ENCODE peak calls at places on chromosomes 5 and 9, in five cellular contexts. D is A673, V is transverse colon, L is ovary, Z is prostate gland. Y is an unnamed sample. For H3K4me1, the result is how much of the 10 kb centered on the place peaks cover.

GRCh38 chr5:96633820-96634219 is 28.4 kb upstream of the CAST start:
- DNase-seq in Z (no peak), D (no peak), L (no peak), V (no peak), Y (no peak)

GRCh38 chr9:29176231-29176630 is 1603.0 kb upstream of the C9orf72 start:
- DNase-seq in Z (no peak), V (no peak), L (no peak), D (peak), Y (no peak)

GRCh38 chr9:34451545-34451944 is 6.8 kb downstream of the FAM219A start:
- DNase-seq in D (no peak), V (no peak), L (no peak), Z (no peak), Y (no peak)

GRCh38 chr5:136090319-136090718 is 42.3 kb upstream of the SMAD5 start:
- DNase-seq in D (no peak), Z (no peak), L (no peak), V (peak), Y (no peak)

GRCh38 chr9:126489604-126490593 is 123.8 kb upstream of the LMX1B start:
- DNase-seq in L (no peak), V (no peak), D (no peak), Z (no peak), Y (no peak)

GRCh38 chr5:514101-514485 is 10.2 kb downstream of the SLC9A3 start:
- DNase-seq in Z (no peak), V (no peak), D (no peak), L (no peak), Y (no peak)

GRCh38 chr5:78509884-78510769 is 138.4 kb downstream of the LHFPL2 start:
- DNase-seq in Z (peak), V (peak), D (no peak), L (peak), Y (peak)

GRCh38 chr9:134138292-134138691 is 2.4 kb downstream of the WDR5 start:
- DNase-seq in Z (no peak), V (peak), D (no peak), L (no peak), Y (no peak)

GRCh38 chr5:36059571-36060515 is 6.8 kb downstream of the UGT3A2 start:
- DNase-seq in V (no peak), Z (no peak), L (no peak), D (peak), Y (no peak)

GRCh38 chr5:135392256-135392655 is 6.8 kb downstream of the MACROH2A1 start:
- DNase-seq in L (no peak), V (no peak), D (no peak), Z (no peak), Y (no peak)

GRCh38 chr5:170523129-170523497 is 19.3 kb downstream of the KCNIP1 start:
- DNase-seq in V (no peak), Z (no peak), L (no peak), D (peak), Y (peak)

GRCh38 chr5:163789870-163790269 is 284.5 kb downstream of the MAT2B start:
- DNase-seq in D (no peak), L (no peak), V (no peak), Z (no peak), Y (no peak)

GRCh38 chr5:143166661-143167420 is 236.6 kb downstream of the NR3C1 start:
- DNase-seq in D (no peak), Z (no peak), L (no peak), V (peak), Y (no peak)

GRCh38 chr5:74555991-74556390 is 84.5 kb downstream of the ENC1 start:
- DNase-seq in V (no peak), D (peak), L (no peak), Z (no peak), Y (peak)

GRCh38 chr5:132525299-132525724 is 18.0 kb downstream of the IL5 start:
- DNase-seq in V (no peak), D (no peak), Z (no peak), L (no peak), Y (no peak)

GRCh38 chr5:4018968-4019766 is 423.5 kb downstream of the IRX1 start:
- DNase-seq in D (no peak), L (no peak), Z (no peak), V (no peak), Y (no peak)

GRCh38 chr5:73028991-73029540 is 73.2 kb downstream of the FCHO2 start:
- DNase-seq in V (no peak), Z (no peak), L (no peak), D (no peak), Y (no peak)

GRCh38 chr5:81852277-81853004 is 101.5 kb upstream of the SSBP2 start:
- DNase-seq in D (peak), Z (no peak), V (peak), L (peak), Y (no peak)

GRCh38 chr5:79829260-79829659 is 139.6 kb downstream of the CMYA5 start:
- DNase-seq in V (no peak), Z (no peak), L (no peak), D (peak), Y (peak)

GRCh38 chr5:132026516-132027008 is 15.1 kb upstream of the ACSL6 start:
- DNase-seq in Z (no peak), L (peak), V (no peak), D (no peak), Y (no peak)

GRCh38 chr5:99331061-99331460 is 402.3 kb upstream of the CHD1 start:
- DNase-seq in Z (no peak), D (no peak), V (no peak), L (no peak), Y (no peak)

GRCh38 chr9:86563350-86563749 is 209.1 kb upstream of the TUT7 start:
- DNase-seq in V (no peak), D (peak), L (no peak), Z (no peak), Y (no peak)

GRCh38 chr5:116506448-116506847 is 68.2 kb downstream of the SEMA6A start:
- DNase-seq in V (no peak), Z (no peak), L (no peak), D (no peak), Y (no peak)

GRCh38 chr5:90803376-90803775 is 244.8 kb downstream of the ADGRV1 start:
- DNase-seq in V (no peak), L (no peak), Z (no peak), D (no peak), Y (no peak)

GRCh38 chr5:172872997-172873491 is 39.0 kb downstream of the ERGIC1 start:
- DNase-seq in V (peak), L (peak), Z (peak), D (no peak), Y (no peak)

GRCh38 chr9:90020277-90020871 is 415.6 kb downstream of the GADD45G start:
- DNase-seq in V (no peak), L (no peak), D (no peak), Z (no peak), Y (no peak)

DNA sequence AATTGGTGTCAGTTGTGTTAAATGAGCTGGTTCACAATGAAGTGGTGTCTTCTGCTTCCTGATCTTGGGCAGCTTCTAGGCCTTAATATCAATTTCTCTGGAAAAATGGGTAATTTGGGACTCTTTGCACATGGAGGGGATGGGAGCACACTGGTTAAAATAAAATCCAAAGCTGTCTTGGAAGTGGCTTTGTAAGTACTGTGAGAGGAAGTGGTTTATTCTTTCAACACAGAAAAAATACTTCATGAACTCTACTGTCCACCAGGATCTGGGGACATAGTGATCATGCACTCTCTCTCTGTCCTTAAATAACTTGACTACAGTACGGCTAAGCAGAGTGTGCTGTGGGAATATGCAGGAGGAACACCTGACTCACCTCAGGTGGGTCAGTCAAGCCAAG is 2.4 kb downstream of the PCYOX1L start:
- DNase-seq in Z (no peak), L (no peak), V (no peak), D (no peak), Y (no peak)
- TF ChIP-seq CTCF in Z (no peak), L (no peak), V (no peak), D (no peak), Y (no peak)

GRCh38 chr5:181173027-181173419 is 25.6 kb downstream of the OR2V2 start:
- DNase-seq in D (no peak), L (no peak), Z (no peak), V (no peak), Y (no peak)
- H3K4me3 ChIP-seq in D (peak), L (no peak), Z (no peak), V (no peak), Y (peak)

GRCh38 chr9:83258521-83258920 is 195.6 kb upstream of the RASEF start:
- DNase-seq in D (no peak), V (no peak), Z (no peak), L (no peak), Y (no peak)
- H3K4me1 ChIP-seq in D (under half), V (under half), Z (under half), L (under half), Y (under half)

GRCh38 chr9:69746859-69747560 is 12.8 kb downstream of the PTAR1 start:
- DNase-seq in V (no peak), L (no peak), Z (no peak), D (peak), Y (no peak)

GRCh38 chr9:69748304-69748703 is 11.5 kb downstream of the PTAR1 start:
- DNase-seq in L (no peak), V (no peak), D (no peak), Z (no peak), Y (no peak)

GRCh38 chr9:69744688-69745380 is 15.0 kb downstream of the PTAR1 start:
- DNase-seq in Z (no peak), L (no peak), V (no peak), D (no peak), Y (no peak)

GRCh38 chr9:69743930-69744329 is 15.9 kb downstream of the PTAR1 start:
- DNase-seq in D (no peak), L (no peak), V (no peak), Z (no peak), Y (no peak)

DNA sequence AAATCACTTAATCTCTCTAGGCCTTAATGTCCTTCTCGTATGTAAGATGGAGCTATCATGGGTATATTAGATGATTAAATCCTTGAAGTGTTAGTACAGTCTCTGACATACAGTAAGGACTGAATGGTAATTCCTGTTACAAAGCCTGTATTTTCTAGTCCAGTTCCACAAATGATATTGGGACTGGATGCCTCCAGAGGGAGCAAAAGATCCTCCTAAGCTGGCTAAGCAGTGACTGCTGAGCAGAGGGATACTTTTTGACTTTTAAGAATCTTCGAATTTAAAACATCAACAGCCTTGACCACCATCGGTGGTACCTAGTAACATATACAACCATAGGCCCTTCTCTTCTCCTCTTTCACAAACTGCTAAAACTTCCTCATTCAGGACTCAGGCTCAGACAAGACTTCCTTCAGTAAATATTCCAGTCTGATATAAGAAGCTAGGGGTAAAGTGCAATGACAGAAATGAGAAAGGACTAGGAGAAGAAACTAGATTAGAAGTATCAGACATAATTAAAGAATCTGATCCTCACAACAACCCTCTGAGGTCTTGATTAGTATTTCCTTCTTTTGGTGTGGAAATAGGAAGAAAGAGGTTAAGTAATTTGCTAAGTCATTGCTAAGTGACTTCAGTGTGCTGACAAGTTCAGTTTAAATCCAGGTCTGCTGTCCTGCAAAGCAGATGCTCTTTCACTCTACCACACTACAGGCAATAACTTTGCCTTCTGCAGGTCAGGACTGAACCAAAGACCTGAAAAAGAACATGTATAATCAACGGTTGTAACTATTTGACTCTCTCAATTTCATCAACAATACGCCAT is 13.9 kb downstream of the PTAR1 start:
- DNase-seq in D (peak), L (no peak), V (no peak), Z (no peak), Y (peak)
- TF ChIP-seq CTCF in D (peak), L (no peak), V (no peak), Z (no peak), Y (peak)

DNA sequence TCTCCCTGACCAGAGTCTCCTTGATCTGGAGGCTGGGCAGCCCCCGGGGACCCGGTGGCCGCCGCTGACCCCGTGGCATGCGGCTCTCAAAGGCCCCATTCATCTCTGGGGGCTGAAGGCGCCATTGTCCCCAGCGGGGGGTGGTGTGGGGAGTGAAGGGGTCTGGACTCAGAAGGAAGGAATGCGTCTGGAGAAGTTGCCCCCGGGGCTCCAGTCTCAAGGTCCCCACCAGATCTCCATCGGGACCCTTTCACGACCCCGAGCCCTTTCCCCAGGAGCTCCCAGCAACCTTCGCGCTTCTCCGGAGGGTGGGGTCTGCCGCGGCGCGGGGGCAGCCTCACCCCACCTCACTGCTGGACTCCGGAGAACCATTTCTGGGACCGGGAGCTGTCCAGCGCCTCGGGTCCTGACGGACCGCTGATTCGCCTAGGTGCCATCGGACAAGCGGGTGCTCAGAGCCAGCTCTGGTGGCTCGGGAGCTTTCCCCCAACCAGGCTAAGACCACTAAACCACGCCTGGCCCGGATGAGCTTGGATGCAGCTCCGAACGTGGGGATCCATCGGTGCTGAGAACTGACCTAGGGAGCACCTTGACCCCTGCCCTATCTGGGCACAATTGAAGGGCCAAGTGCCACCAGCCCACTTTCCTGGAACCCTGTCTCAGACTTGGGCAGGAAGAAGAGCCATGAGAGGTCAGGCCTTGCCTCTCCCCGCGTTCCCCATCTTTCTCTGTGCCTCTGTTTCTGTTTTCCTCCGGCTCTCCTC is 5.2 kb upstream of the PCDH1 start:
- DNase-seq in V (no peak), Z (no peak), D (peak), L (peak), Y (peak)
- H3K4me3 ChIP-seq in V (no peak), Z (no peak), D (no peak), L (no peak), Y (peak)

GRCh38 chr9:94926457-94926852 is 200.0 kb downstream of the AOPEP start:
- DNase-seq in D (no peak), V (peak), L (no peak), Z (no peak), Y (no peak)

GRCh38 chr9:94928271-94928670 is 201.8 kb downstream of the AOPEP start:
- DNase-seq in V (no peak), L (no peak), D (no peak), Z (no peak), Y (no peak)

GRCh38 chr9:94925751-94926456 is 199.4 kb downstream of the AOPEP start:
- DNase-seq in V (no peak), L (no peak), D (no peak), Z (peak), Y (no peak)

GRCh38 chr9:94927762-94928158 is 201.3 kb downstream of the AOPEP start:
- DNase-seq in D (no peak), L (no peak), Z (no peak), V (no peak), Y (peak)

GRCh38 chr9:94927048-94927761 is 200.7 kb downstream of the AOPEP start:
- DNase-seq in L (no peak), Z (no peak), V (no peak), D (no peak), Y (no peak)
- H3K4me1 ChIP-seq in L (under half), Z (under half), V (half or more), D (under half), Y (under half)

Y was measured in BE2C.